ENCODE peak calls at places on chromosome 9, in five cellular contexts. C is CD8-positive, alpha-beta memory T cell; Q is choroid plexus epithelial cell; E is body of pancreas; J is foreskin fibroblast. M is an unnamed sample.

GRCh38 chr9:89639367-89639795 is 34.6 kb downstream of the GADD45G start:
- DNase-seq in E (peak), Q (no peak), C (no peak), J (no peak), M (no peak)

GRCh38 chr9:123234853-123235252 is 33.5 kb downstream of the STRBP start:
- DNase-seq in C (no peak), J (no peak), E (no peak), Q (no peak), M (peak)

GRCh38 chr9:33139421-33140228 is 27.5 kb downstream of the B4GALT1 start:
- DNase-seq in Q (peak), J (peak), E (peak), C (no peak), M (no peak)

GRCh38 chr9:122265265-122265900 is 701 bp downstream of the MRRF start:
- DNase-seq in C (peak), Q (peak), J (no peak), E (no peak), M (no peak)

GRCh38 chr9:4022435-4023067 is 277.3 kb downstream of the GLIS3 start:
- DNase-seq in Q (no peak), C (no peak), J (peak), E (no peak), M (no peak)

GRCh38 chr9:76733096-76733495 is 31.1 kb upstream of the PCA3 start:
- DNase-seq in J (no peak), C (no peak), Q (peak), E (no peak), M (no peak)

GRCh38 chr9:22030101-22030598 is 21.0 kb upstream of the CDKN2B start:
- DNase-seq in Q (peak), C (no peak), J (peak), E (no peak), M (peak)

GRCh38 chr9:96721303-96721702 is 56.6 kb downstream of the ZNF510 start:
- DNase-seq in Q (no peak), C (no peak), E (no peak), J (no peak), M (no peak)

GRCh38 chr9:20507431-20507830 is 114.9 kb downstream of the MLLT3 start:
- DNase-seq in C (no peak), J (peak), E (no peak), Q (peak), M (no peak)

GRCh38 chr9:13718086-13718485 is 438.6 kb upstream of the MPDZ start:
- DNase-seq in Q (peak), J (no peak), C (no peak), E (no peak), M (no peak)

GRCh38 chr9:137570566-137570965 is 8.2 kb downstream of the DPH7 start:
- DNase-seq in C (no peak), J (no peak), Q (no peak), E (no peak), M (no peak)

GRCh38 chr9:70049236-70049635 is 5.6 kb downstream of the MAMDC2 start:
- DNase-seq in J (peak), C (no peak), E (peak), Q (peak), M (no peak)

GRCh38 chr9:91771027-91771426 is 179.0 kb downstream of the ROR2 start:
- DNase-seq in C (no peak), E (peak), J (peak), Q (peak), M (no peak)

GRCh38 chr9:127229691-127230417 is 34.7 kb upstream of the GARNL3 start:
- DNase-seq in E (no peak), Q (no peak), J (no peak), C (no peak), M (no peak)

GRCh38 chr9:88574993-88575392 is 40.0 kb downstream of the NXNL2 start:
- DNase-seq in J (peak), Q (no peak), E (no peak), C (no peak), M (no peak)

GRCh38 chr9:13896922-13897835 is 416.8 kb downstream of the NFIB start:
- DNase-seq in C (no peak), J (no peak), Q (no peak), E (no peak), M (no peak)

DNA sequence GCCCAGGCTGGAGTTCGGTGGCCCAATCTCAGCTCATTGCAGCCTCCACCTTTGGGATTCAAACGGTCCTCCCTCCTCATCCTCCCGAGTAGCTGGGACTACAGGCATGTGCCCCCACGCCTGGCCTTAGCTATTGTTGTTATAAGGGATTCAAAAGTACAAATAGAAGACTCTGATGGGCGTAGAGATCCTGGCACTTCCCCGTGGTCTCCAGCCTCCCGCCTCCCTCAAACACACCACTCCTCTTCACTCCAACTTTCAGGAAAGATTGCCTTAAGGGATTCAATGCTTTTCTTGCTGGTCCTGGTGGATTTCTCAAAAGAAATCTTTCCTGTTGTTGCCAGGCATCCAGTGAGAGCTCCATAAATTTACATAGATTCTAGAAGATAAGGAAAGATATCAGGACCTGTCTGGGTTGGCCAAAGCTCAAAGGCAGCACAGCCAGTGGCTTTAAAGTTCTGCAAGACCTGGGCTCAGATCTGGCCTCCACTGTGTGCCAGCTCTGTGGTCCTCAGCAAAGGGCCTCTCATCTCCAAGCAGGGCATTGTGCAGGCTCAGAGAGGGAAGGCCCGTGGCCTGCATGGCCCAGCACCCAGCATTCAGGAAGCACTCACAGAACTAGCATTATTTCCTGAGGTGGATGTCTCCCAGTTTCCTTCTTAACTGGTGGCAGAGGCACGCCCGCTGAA is 1.1 kb downstream of the AIF1L start:
- DNase-seq in C (no peak), E (no peak), J (no peak), Q (no peak), M (no peak)
- H3K4me3 ChIP-seq in C (no peak), E (no peak), J (peak), Q (no peak), M (no peak)

DNA sequence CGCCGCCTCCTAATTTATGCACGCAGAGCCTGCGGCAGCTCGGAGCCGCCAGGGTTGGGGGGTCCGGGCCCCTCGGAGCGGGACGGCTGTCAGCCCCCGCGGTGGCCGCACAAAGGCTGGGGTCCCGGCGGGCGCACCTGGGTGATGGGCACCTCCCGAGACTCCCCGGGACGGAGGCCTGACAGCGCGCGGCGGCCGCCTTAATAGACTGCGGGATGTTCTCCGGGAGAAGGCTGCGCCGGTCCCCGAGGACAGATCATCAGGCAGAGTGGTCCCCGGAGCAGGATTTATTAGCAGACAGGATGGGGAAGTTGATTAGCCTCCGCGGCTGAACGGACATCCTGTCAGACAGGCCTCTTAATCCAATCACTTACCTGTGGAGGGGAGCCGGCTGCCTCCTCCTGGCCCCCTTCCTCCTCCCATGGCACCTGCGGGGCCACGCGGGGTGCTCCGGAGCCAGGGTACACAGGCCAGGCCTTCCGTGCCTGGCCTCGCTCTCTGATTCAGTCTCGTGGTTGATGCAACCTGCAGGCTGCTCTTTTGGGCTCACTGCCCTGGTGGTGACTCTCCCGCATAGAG is 166.9 kb downstream of the MELK start:
- DNase-seq in Q (no peak), C (no peak), E (no peak), J (no peak), M (no peak)
- H3K4me3 ChIP-seq in Q (no peak), C (no peak), E (no peak), J (no peak), M (no peak)

GRCh38 chr9:29214702-29215248 is 1641.5 kb upstream of the C9orf72 start:
- DNase-seq in J (no peak), Q (no peak), E (no peak), C (no peak), M (no peak)
- H3K4me3 ChIP-seq in J (no peak), Q (peak), E (no peak), C (no peak), M (no peak)

DNA sequence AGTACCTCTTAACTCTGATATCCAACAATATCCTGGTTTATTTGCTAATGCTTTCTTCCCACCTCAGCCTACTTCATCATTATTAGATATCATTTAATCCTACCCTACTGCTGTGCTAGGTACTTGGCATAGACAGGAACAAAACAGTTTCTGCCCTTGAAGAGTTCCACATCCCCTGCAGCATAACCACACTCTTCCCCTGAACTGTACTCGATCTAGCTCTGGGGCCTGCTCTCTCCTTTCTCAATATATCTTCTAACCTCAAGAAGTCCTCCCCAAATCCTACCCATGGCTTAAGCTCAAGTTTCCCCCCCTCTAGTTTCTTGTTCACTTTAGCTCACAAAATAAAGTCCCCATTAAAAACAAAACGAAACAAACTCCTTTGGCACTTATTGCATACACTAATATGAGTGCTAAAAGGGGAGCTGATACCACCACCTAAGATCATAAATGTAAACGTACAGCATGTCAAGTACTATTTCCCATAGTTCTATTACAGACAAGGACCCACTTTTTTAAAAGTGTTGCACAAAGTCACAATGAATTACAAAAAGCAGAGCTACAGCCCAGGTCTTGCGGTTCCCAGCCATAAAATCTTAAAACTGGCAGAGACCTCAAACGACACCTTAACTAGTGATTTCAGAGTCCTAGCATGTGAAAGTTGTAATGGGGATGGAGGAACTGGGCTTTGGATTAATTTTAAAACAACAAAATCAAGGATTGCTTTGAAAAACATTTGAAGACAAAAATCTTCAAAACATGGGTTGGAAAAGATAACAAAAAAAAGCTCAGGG is 80.7 kb downstream of the PTPDC1 start:
- DNase-seq in C (no peak), Q (no peak), J (no peak), E (no peak), M (no peak)
- H3K4me3 ChIP-seq in C (peak), Q (no peak), J (no peak), E (peak), M (peak)

GRCh38 chr9:129078691-129079503 is 2.0 kb upstream of the DOLPP1 start:
- DNase-seq in Q (no peak), J (no peak), C (no peak), E (no peak), M (no peak)

GRCh38 chr9:129081388-129081889 is 528 bp downstream of the DOLPP1 start:
- DNase-seq in E (no peak), Q (no peak), C (no peak), J (no peak), M (no peak)

GRCh38 chr9:129080312-129080607 is 651 bp upstream of the DOLPP1 start:
- DNase-seq in Q (no peak), J (no peak), C (no peak), E (no peak), M (no peak)

GRCh38 chr9:129080608-129081387 is at the start of gene DOLPP1:
- DNase-seq in J (peak), C (peak), E (peak), Q (peak), M (peak)

GRCh38 chr9:129079829-129080228 is 1.1 kb upstream of the DOLPP1 start:
- DNase-seq in E (no peak), C (no peak), J (no peak), Q (no peak), M (no peak)
- H3K4me3 ChIP-seq in E (no peak), C (peak), J (peak), Q (no peak), M (peak)

GRCh38 chr9:79661926-79662552 is 90.3 kb downstream of the TLE4 start:
- DNase-seq in J (no peak), C (no peak), E (no peak), Q (no peak), M (no peak)
- H3K4me3 ChIP-seq in J (no peak), C (no peak), E (no peak), Q (no peak), M (no peak)